ENCODE peak calls at places on chromosome 15, in four cellular contexts. O is lower leg skin, P is upper lobe of right lung, G is HFF-Myc. X is an unnamed sample.

GRCh38 chr15:54089776-54090175 is 111.5 kb downstream of the UNC13C start:
- DNase-seq in P (no peak), G (no peak), O (no peak), X (no peak)

GRCh38 chr15:89888214-89888804 is 5.5 kb downstream of the AP3S2 start:
- DNase-seq in G (peak; percentile 83), P (no peak), O (no peak), X (no peak)

GRCh38 chr15:29050870-29051269 is 165.1 kb downstream of the APBA2 start:
- DNase-seq in O (no peak), P (peak; percentile 28), G (peak; percentile 70), X (no peak)

GRCh38 chr15:98035577-98036010 is 75.1 kb downstream of the ARRDC4 start:
- DNase-seq in O (no peak), G (no peak), P (no peak), X (no peak)

GRCh38 chr15:60520825-60521368 is 42.0 kb upstream of the ICE2 start:
- DNase-seq in P (peak; percentile 68), O (peak; percentile 70), G (peak; percentile 48), X (no peak)

GRCh38 chr15:47066386-47066785 is 650.9 kb upstream of the SEMA6D start:
- DNase-seq in P (no peak), G (no peak), O (no peak), X (no peak)

GRCh38 chr15:59762558-59762957 is 73.4 kb upstream of the BNIP2 start:
- DNase-seq in G (no peak), P (no peak), O (no peak), X (no peak)

GRCh38 chr15:29925227-29926082 is 103.2 kb upstream of the TJP1 start:
- DNase-seq in G (no peak), O (peak; percentile 19), P (peak; percentile 72), X (peak; percentile 74)

GRCh38 chr15:76898102-76898501 is 7.0 kb downstream of the SCAPER start:
- DNase-seq in O (no peak), G (no peak), P (no peak), X (no peak)

GRCh38 chr15:101100593-101101442 is 151.0 kb downstream of the CHSY1 start:
- DNase-seq in O (no peak), P (no peak), G (no peak), X (no peak)

GRCh38 chr15:44038801-44039200 is 156.3 kb downstream of the FRMD5 start:
- DNase-seq in P (no peak), O (no peak), G (no peak), X (no peak)

GRCh38 chr15:63708141-63708772 is 111.1 kb downstream of the FBXL22 start:
- DNase-seq in G (no peak), P (no peak), O (no peak), X (no peak)

GRCh38 chr15:60563539-60564404 is 84.8 kb upstream of the ICE2 start:
- DNase-seq in G (no peak), P (no peak), O (no peak), X (no peak)

GRCh38 chr15:52783929-52784798 is 6.0 kb downstream of the ONECUT1 start:
- DNase-seq in G (no peak), O (no peak), P (peak; percentile 66), X (no peak)

GRCh38 chr15:37698679-37699078 is 235.8 kb upstream of the TMCO5A start:
- DNase-seq in G (no peak), O (no peak), P (no peak), X (no peak)

GRCh38 chr15:94576889-94577533 is 345.6 kb downstream of the MCTP2 start:
- DNase-seq in O (no peak), P (no peak), G (no peak), X (no peak)

GRCh38 chr15:89912674-89913396 is at the start of gene ARPIN:
- DNase-seq in P (peak; percentile 83), G (no peak), O (peak; percentile 28), X (peak; percentile 82)

GRCh38 chr15:98727115-98728040 is 79.0 kb downstream of the IGF1R start:
- DNase-seq in P (peak; percentile 90), G (peak; percentile 62), O (peak; percentile 77), X (peak; percentile 97)

GRCh38 chr15:24075420-24076089 is 388.4 kb upstream of the NDN start:
- DNase-seq in G (no peak), O (no peak), P (no peak), X (no peak)

GRCh38 chr15:52348056-52348745 is 52.6 kb upstream of the MYO5C start:
- DNase-seq in G (no peak), P (peak; percentile 64), O (no peak), X (no peak)

GRCh38 chr15:25504307-25504706 is 65.5 kb upstream of the UBE3A start:
- DNase-seq in O (no peak), G (no peak), P (no peak), X (no peak)

GRCh38 chr15:66107070-66107469 is 146.5 kb downstream of the MEGF11 start:
- DNase-seq in G (no peak), P (no peak), O (no peak), X (peak; percentile 51)

GRCh38 chr15:43266386-43266785 is 342 bp downstream of the TGM5 start:
- DNase-seq in G (no peak), O (no peak), P (no peak), X (no peak)

GRCh38 chr15:31391687-31392671 is 65.3 kb downstream of the KLF13 start:
- DNase-seq in O (peak; percentile 89), G (no peak), P (peak; percentile 95), X (peak; percentile 94)

GRCh38 chr15:84785053-84785452 is 32.1 kb upstream of the ALPK3 start:
- DNase-seq in G (no peak), O (no peak), P (no peak), X (no peak)

GRCh38 chr15:63060699-63061098 is 18.2 kb downstream of the TPM1 start:
- DNase-seq in P (no peak), O (no peak), G (no peak), X (no peak)

GRCh38 chr15:89998923-89999675 is 2.0 kb upstream of the ZNF710 start:
- DNase-seq in P (peak; percentile 62), G (no peak), O (no peak), X (no peak)

GRCh38 chr15:64536244-64536836 is 76.0 kb downstream of the ZNF609 start:
- DNase-seq in O (no peak), P (no peak), G (peak; percentile 59), X (no peak)

GRCh38 chr15:51195459-51195858 is 100.8 kb upstream of the TNFAIP8L3 start:
- DNase-seq in G (no peak), O (no peak), P (no peak), X (no peak)

GRCh38 chr15:43187544-43188155 is 2.4 kb downstream of the CCNDBP1 start:
- DNase-seq in P (no peak), G (peak; percentile 30), O (no peak), X (no peak)